ENCODE peak calls at places on chromosome 20, in nine cellular contexts. K is transverse colon, M is K562, Q is stomach, Z is H1, I is sigmoid colon, V is HepG2, G is suprapubic skin, X is esophagus muscularis mucosa. C is an unnamed sample.

GRCh38 chr20:33857722-33858563 is 46.8 kb downstream of the CHMP4B start:
- DNase-seq in K (no peak), M (no peak), Q (no peak), Z (no peak), I (no peak), V (no peak), G (no peak), X (no peak), C (no peak)

GRCh38 chr20:38302721-38303120 is 1.2 kb upstream of the BPI start:
- DNase-seq in K (no peak), M (no peak), Q (no peak), Z (no peak), I (peak), V (no peak), G (no peak), X (no peak), C (no peak)

GRCh38 chr20:21698494-21699215 is 6.8 kb upstream of the PAX1 start:
- DNase-seq in K (no peak), M (no peak), Q (no peak), Z (no peak), I (no peak), V (no peak), G (no peak), X (no peak), C (no peak)

GRCh38 chr20:25139061-25139705 is 56.3 kb upstream of the ENTPD6 start:
- DNase-seq in K (no peak), M (peak), Q (no peak), Z (no peak), I (no peak), V (peak), G (no peak), X (no peak), C (no peak)

GRCh38 chr20:58274384-58274783 is 35.1 kb upstream of the RAB22A start:
- DNase-seq in K (no peak), M (no peak), Q (no peak), Z (no peak), I (no peak), V (no peak), G (no peak), X (no peak), C (no peak)

GRCh38 chr20:57938158-57939108 is 228.6 kb upstream of the PMEPA1 start:
- DNase-seq in K (no peak), M (no peak), Q (no peak), Z (no peak), I (no peak), V (no peak), G (no peak), X (no peak), C (no peak)

GRCh38 chr20:45943613-45944012 is 9.1 kb downstream of the PCIF1 start:
- DNase-seq in K (no peak), M (no peak), Q (no peak), Z (no peak), I (no peak), V (no peak), G (no peak), X (no peak), C (no peak)

GRCh38 chr20:57953638-57954037 is 243.8 kb upstream of the PMEPA1 start:
- DNase-seq in K (no peak), M (no peak), Q (no peak), Z (no peak), I (no peak), V (no peak), G (no peak), X (no peak), C (no peak)

GRCh38 chr20:12966468-12967085 is 42.2 kb upstream of the SPTLC3 start:
- DNase-seq in K (no peak), M (no peak), Q (no peak), Z (no peak), I (no peak), V (peak), G (no peak), X (no peak), C (no peak)

GRCh38 chr20:63539092-63539430 is 1.9 kb upstream of the PTK6 start:
- DNase-seq in K (no peak), M (no peak), Q (no peak), Z (no peak), I (no peak), V (no peak), G (no peak), X (no peak), C (no peak)

GRCh38 chr20:24381886-24382285 is 87.5 kb upstream of the SYNDIG1 start:
- DNase-seq in K (no peak), M (no peak), Q (no peak), Z (no peak), I (no peak), V (no peak), G (no peak), X (no peak), C (no peak)

GRCh38 chr20:13424174-13424833 is 203.2 kb downstream of the ISM1 start:
- DNase-seq in K (no peak), M (no peak), Q (no peak), Z (no peak), I (no peak), V (peak), G (no peak), X (no peak), C (no peak)

GRCh38 chr20:6654490-6655247 is 112.8 kb upstream of the BMP2 start:
- DNase-seq in K (no peak), M (no peak), Q (no peak), Z (no peak), I (no peak), V (no peak), G (no peak), X (no peak), C (no peak)

GRCh38 chr20:24773751-24774201 is 175.3 kb upstream of the CST7 start:
- DNase-seq in K (no peak), M (no peak), Q (peak), Z (no peak), I (no peak), V (no peak), G (peak), X (no peak), C (peak)

GRCh38 chr20:53708129-53708968 is 114.7 kb upstream of the ZNF217 start:
- DNase-seq in K (no peak), M (no peak), Q (no peak), Z (no peak), I (no peak), V (no peak), G (no peak), X (no peak), C (no peak)

GRCh38 chr20:4007383-4008025 is 7.9 kb downstream of the RNF24 start:
- DNase-seq in K (no peak), M (no peak), Q (no peak), Z (no peak), I (no peak), V (no peak), G (no peak), X (no peak), C (no peak)

GRCh38 chr20:62354031-62354808 is 12.9 kb downstream of the LAMA5 start:
- DNase-seq in K (no peak), M (no peak), Q (no peak), Z (no peak), I (no peak), V (no peak), G (no peak), X (no peak), C (no peak)

GRCh38 chr20:19961298-19961697 is 55.9 kb upstream of the NAA20 start:
- DNase-seq in K (no peak), M (no peak), Q (no peak), Z (no peak), I (no peak), V (no peak), G (no peak), X (no peak), C (no peak)
- TF ChIP-seq POLR2AphosphoS5 in K (no peak), M (no peak), Q (no peak), Z (no peak), I (peak), V (no peak), G (no peak), X (peak), C (no peak)

GRCh38 chr20:56762829-56763228 is 133.7 kb downstream of the TFAP2C start:
- DNase-seq in K (no peak), M (no peak), Q (no peak), Z (no peak), I (no peak), V (no peak), G (no peak), X (no peak), C (no peak)
- TF ChIP-seq EP300 in K (no peak), M (no peak), Q (no peak), Z (no peak), I (no peak), V (no peak), G (no peak), X (no peak), C (no peak)

GRCh38 chr20:10509411-10509810 is 74.3 kb downstream of the SLX4IP start:
- DNase-seq in K (no peak), M (no peak), Q (no peak), Z (no peak), I (no peak), V (no peak), G (no peak), X (no peak), C (no peak)

GRCh38 chr20:10510216-10510615 is 75.1 kb downstream of the SLX4IP start:
- DNase-seq in K (no peak), M (no peak), Q (no peak), Z (no peak), I (no peak), V (no peak), G (no peak), X (no peak), C (no peak)

GRCh38 chr20:10511166-10511506 is 76.0 kb downstream of the SLX4IP start:
- DNase-seq in K (no peak), M (no peak), Q (no peak), Z (no peak), I (no peak), V (no peak), G (no peak), X (no peak), C (no peak)

GRCh38 chr20:10513091-10513490 is 78.0 kb downstream of the SLX4IP start:
- DNase-seq in K (no peak), M (no peak), Q (no peak), Z (no peak), I (no peak), V (no peak), G (no peak), X (no peak), C (no peak)

GRCh38 chr20:10511507-10512231 is 76.6 kb downstream of the SLX4IP start:
- DNase-seq in K (peak), M (peak), Q (peak), Z (no peak), I (peak), V (peak), G (peak), X (no peak), C (no peak)
- TF ChIP-seq POLR2A in K (no peak), M (peak), Q (no peak), Z (no peak), I (no peak), V (no peak), G (no peak), X (no peak), C (peak)

GRCh38 chr20:50645253-50646068 is 45.9 kb downstream of the RIPOR3 start:
- DNase-seq in K (peak), M (no peak), Q (peak), Z (peak), I (peak), V (peak), G (no peak), X (peak), C (peak)
- TF ChIP-seq POLR2AphosphoS5 in K (peak), M (no peak), Q (peak), Z (peak), I (peak), V (no peak), G (no peak), X (peak), C (peak)

DNA sequence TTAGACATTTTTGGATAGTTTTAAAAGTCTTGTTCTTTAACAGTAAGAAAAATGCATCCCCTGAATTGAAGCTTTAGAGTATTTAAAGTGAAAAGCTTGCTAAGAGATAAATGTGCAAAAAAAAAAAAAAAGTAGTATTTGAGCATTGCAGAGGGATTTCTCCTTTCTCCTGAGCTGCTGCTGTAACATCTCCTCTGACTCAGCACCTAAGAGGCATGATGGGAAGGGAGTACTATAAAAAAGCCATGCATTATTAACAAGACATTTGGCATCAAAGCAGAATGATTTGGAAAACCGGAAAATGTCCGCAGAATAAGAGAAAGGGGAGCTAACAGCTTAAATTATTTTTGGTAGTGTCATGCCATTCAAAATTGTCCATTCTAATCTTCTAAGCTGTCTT is 27.9 kb downstream of the B4GALT5 start:
- DNase-seq in K (no peak), M (peak), Q (no peak), Z (no peak), I (no peak), V (no peak), G (no peak), X (no peak), C (no peak)
- TF ChIP-seq EP300 in K (no peak), M (peak), Q (no peak), Z (no peak), I (no peak), V (no peak), G (no peak), X (no peak), C (no peak)

DNA sequence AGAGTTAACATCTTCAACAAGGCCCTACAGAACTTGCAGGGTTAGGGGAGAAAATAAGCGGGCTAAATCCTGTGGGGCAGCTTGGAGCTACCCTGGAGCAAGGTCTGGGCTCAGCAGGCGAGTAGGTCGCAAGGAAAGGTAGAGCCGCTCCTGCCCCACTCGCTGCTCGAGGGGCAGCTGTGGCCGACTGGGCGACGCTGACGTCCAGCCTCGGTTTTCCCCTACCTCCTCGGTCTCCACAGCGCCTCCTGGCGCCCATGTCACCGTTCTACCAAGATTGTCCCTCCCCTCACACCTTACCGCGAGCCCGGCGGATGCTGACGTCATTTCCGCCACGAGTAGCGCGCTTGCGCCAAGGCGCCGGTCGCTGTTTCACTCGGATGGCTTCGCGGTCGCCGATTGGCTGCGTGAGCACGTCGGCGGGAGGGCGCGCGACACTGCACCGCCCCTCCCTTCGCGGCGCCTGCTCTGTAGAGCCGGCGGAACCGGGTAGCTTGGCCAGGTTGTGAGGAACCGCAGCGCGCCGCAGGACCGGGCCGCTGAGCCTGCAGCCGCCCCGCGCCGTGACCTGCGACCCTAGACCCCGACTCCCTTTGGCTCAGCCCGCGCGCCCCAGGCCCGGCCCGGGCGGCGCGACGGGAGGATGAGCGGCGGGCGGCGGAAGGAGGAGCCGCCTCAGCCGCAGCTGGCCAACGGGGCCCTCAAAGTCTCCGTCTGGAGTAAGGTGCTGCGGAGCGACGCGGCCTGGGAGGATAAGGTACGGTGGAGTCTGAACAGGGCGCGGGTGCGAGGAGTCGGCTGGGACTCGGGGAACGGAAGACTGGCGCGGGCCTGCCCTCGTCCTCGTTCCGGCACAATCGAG is at the start of gene RAB5IF:
- DNase-seq in K (peak), M (peak), Q (peak), Z (peak), I (peak), V (peak), G (peak), X (peak), C (peak)
- TF ChIP-seq POLR2A in K (peak), M (peak), Q (no peak), Z (peak), I (peak), V (peak), G (no peak), X (no peak), C (peak)

DNA sequence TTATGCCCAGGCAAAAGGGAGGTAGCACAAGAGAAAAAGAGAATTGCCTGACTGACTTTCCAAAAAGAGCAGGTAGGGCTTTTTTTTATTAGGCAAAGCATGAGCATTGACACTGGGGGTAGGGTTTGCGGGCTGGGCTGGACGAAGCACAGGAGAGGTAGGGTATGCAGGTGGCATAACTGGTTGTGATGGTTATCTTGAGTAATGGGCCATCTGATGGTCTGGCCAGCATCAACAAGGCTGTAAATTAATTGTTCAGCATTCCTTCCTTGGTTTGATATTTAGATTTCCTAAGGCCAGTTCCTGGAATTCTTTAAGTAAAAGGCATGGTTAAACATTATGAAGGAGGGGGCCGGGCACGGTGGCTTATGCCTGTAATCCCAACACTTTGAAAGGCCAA is 13.9 kb upstream of the BFSP1 start:
- DNase-seq in K (no peak), M (no peak), Q (no peak), Z (no peak), I (no peak), V (no peak), G (no peak), X (no peak), C (no peak)
- TF ChIP-seq POLR2AphosphoS5 in K (no peak), M (no peak), Q (no peak), Z (no peak), I (no peak), V (no peak), G (no peak), X (no peak), C (no peak)